ENCODE peak calls at places on chromosomes 12 and 14, in five cellular contexts. One of them, this sample, is unnamed.

GRCh38 chr14:20560961-20561360 is at the start of gene RNASE9:
- DNase-seq in hepatocyte: no peak
- DNase-seq in HTR-8/SVneo: no peak
- DNase-seq in naive thymus-derived CD8-positive, alpha-beta T cell: no peak
- DNase-seq in T-cell: no peak
- DNase-seq in this sample: no peak

GRCh38 chr12:59938190-59938962 is 342.5 kb downstream of the SLC16A7 start:
- DNase-seq in hepatocyte: no peak
- DNase-seq in HTR-8/SVneo: no peak
- DNase-seq in naive thymus-derived CD8-positive, alpha-beta T cell: no peak
- DNase-seq in T-cell: no peak
- DNase-seq in this sample: no peak

GRCh38 chr12:117439531-117440001 is 78.1 kb upstream of the NOS1 start:
- DNase-seq in HTR-8/SVneo: no peak
- DNase-seq in T-cell: no peak
- DNase-seq in naive thymus-derived CD8-positive, alpha-beta T cell: no peak
- DNase-seq in hepatocyte: no peak
- DNase-seq in this sample: no peak

GRCh38 chr14:70059545-70059944 is 129.2 kb downstream of the SLC8A3 start:
- DNase-seq in hepatocyte: no peak
- DNase-seq in T-cell: no peak
- DNase-seq in HTR-8/SVneo: no peak
- DNase-seq in naive thymus-derived CD8-positive, alpha-beta T cell: no peak
- DNase-seq in this sample: no peak

GRCh38 chr12:119334459-119335170 is at the start of gene CCDC60:
- DNase-seq in HTR-8/SVneo: no peak
- DNase-seq in hepatocyte: peak; percentile 83
- DNase-seq in naive thymus-derived CD8-positive, alpha-beta T cell: no peak
- DNase-seq in T-cell: no peak
- DNase-seq in this sample: no peak

GRCh38 chr12:124283326-124283725 is 11.6 kb upstream of the RFLNA start:
- DNase-seq in hepatocyte: no peak
- DNase-seq in HTR-8/SVneo: no peak
- DNase-seq in T-cell: no peak
- DNase-seq in naive thymus-derived CD8-positive, alpha-beta T cell: no peak
- DNase-seq in this sample: no peak

GRCh38 chr12:59472273-59472672 is 123.6 kb upstream of the SLC16A7 start:
- DNase-seq in hepatocyte: no peak
- DNase-seq in T-cell: no peak
- DNase-seq in HTR-8/SVneo: no peak
- DNase-seq in naive thymus-derived CD8-positive, alpha-beta T cell: no peak
- DNase-seq in this sample: no peak

GRCh38 chr14:100271247-100271939 is 32.4 kb downstream of the YY1 start:
- DNase-seq in T-cell: peak; percentile 15
- DNase-seq in hepatocyte: peak; percentile 70
- DNase-seq in HTR-8/SVneo: no peak
- DNase-seq in naive thymus-derived CD8-positive, alpha-beta T cell: no peak
- DNase-seq in this sample: no peak

GRCh38 chr14:91138511-91139359 is 24.9 kb downstream of the DGLUCY start:
- DNase-seq in naive thymus-derived CD8-positive, alpha-beta T cell: peak; percentile 37
- DNase-seq in T-cell: peak; percentile 19
- DNase-seq in hepatocyte: no peak
- DNase-seq in HTR-8/SVneo: no peak
- DNase-seq in this sample: no peak

GRCh38 chr14:61563880-61564622 is 131.3 kb upstream of the HIF1A start:
- DNase-seq in HTR-8/SVneo: no peak
- DNase-seq in hepatocyte: no peak
- DNase-seq in T-cell: no peak
- DNase-seq in naive thymus-derived CD8-positive, alpha-beta T cell: no peak
- DNase-seq in this sample: peak; percentile 54

GRCh38 chr12:48119834-48120195 is 651 bp downstream of the PFKM start:
- DNase-seq in T-cell: no peak
- DNase-seq in hepatocyte: no peak
- DNase-seq in naive thymus-derived CD8-positive, alpha-beta T cell: no peak
- DNase-seq in HTR-8/SVneo: peak; percentile 22
- DNase-seq in this sample: no peak

GRCh38 chr14:80395031-80395430 is 183.7 kb upstream of the DIO2 start:
- DNase-seq in naive thymus-derived CD8-positive, alpha-beta T cell: no peak
- DNase-seq in hepatocyte: no peak
- DNase-seq in T-cell: no peak
- DNase-seq in HTR-8/SVneo: no peak
- DNase-seq in this sample: no peak

GRCh38 chr12:17928708-17929366 is 161.2 kb downstream of the RERGL start:
- DNase-seq in naive thymus-derived CD8-positive, alpha-beta T cell: no peak
- DNase-seq in T-cell: no peak
- DNase-seq in hepatocyte: peak; percentile 30
- DNase-seq in HTR-8/SVneo: peak; percentile 12
- DNase-seq in this sample: no peak

GRCh38 chr12:54369597-54370217 is 5.4 kb upstream of the GPR84 start:
- DNase-seq in hepatocyte: no peak
- DNase-seq in T-cell: no peak
- DNase-seq in naive thymus-derived CD8-positive, alpha-beta T cell: no peak
- DNase-seq in HTR-8/SVneo: no peak
- DNase-seq in this sample: no peak

GRCh38 chr14:73744874-73745529 is 30.8 kb upstream of the PNMA1 start:
- DNase-seq in T-cell: no peak
- DNase-seq in HTR-8/SVneo: no peak
- DNase-seq in hepatocyte: peak; percentile 48
- DNase-seq in naive thymus-derived CD8-positive, alpha-beta T cell: no peak
- DNase-seq in this sample: no peak

GRCh38 chr14:22982477-22983245 is at the start of gene AJUBA:
- DNase-seq in hepatocyte: peak; percentile 93
- DNase-seq in T-cell: peak; percentile 58
- DNase-seq in naive thymus-derived CD8-positive, alpha-beta T cell: peak; percentile 60
- DNase-seq in HTR-8/SVneo: peak; percentile 81
- DNase-seq in this sample: peak; percentile 43

GRCh38 chr12:46150735-46151134 is 118.1 kb downstream of the SLC38A1 start:
- DNase-seq in naive thymus-derived CD8-positive, alpha-beta T cell: no peak
- DNase-seq in hepatocyte: no peak
- DNase-seq in HTR-8/SVneo: no peak
- DNase-seq in T-cell: no peak
- DNase-seq in this sample: no peak

GRCh38 chr14:63499701-63500250 is 43.4 kb downstream of the PPP2R5E start:
- DNase-seq in HTR-8/SVneo: no peak
- DNase-seq in naive thymus-derived CD8-positive, alpha-beta T cell: no peak
- DNase-seq in hepatocyte: no peak
- DNase-seq in T-cell: no peak
- DNase-seq in this sample: no peak

GRCh38 chr12:124509676-124510300 is 57.6 kb downstream of the NCOR2 start:
- DNase-seq in hepatocyte: peak; percentile 63
- DNase-seq in naive thymus-derived CD8-positive, alpha-beta T cell: no peak
- DNase-seq in T-cell: no peak
- DNase-seq in HTR-8/SVneo: peak; percentile 88
- DNase-seq in this sample: peak; percentile 73

GRCh38 chr12:30748150-30748549 is 6.6 kb downstream of the CAPRIN2 start:
- DNase-seq in hepatocyte: no peak
- DNase-seq in naive thymus-derived CD8-positive, alpha-beta T cell: no peak
- DNase-seq in HTR-8/SVneo: no peak
- DNase-seq in T-cell: no peak
- DNase-seq in this sample: no peak

GRCh38 chr14:60649815-60650381 is 621 bp upstream of the SIX1 start:
- DNase-seq in hepatocyte: peak; percentile 15
- DNase-seq in T-cell: no peak
- DNase-seq in naive thymus-derived CD8-positive, alpha-beta T cell: no peak
- DNase-seq in HTR-8/SVneo: peak; percentile 87
- DNase-seq in this sample: no peak

GRCh38 chr14:49966304-49966809 is 73.5 kb downstream of the ARF6 start:
- DNase-seq in naive thymus-derived CD8-positive, alpha-beta T cell: no peak
- DNase-seq in hepatocyte: peak; percentile 76
- DNase-seq in T-cell: no peak
- DNase-seq in HTR-8/SVneo: no peak
- DNase-seq in this sample: no peak

GRCh38 chr14:24246765-24247212 is 4.4 kb upstream of the TINF2 start:
- DNase-seq in hepatocyte: no peak
- DNase-seq in naive thymus-derived CD8-positive, alpha-beta T cell: no peak
- DNase-seq in T-cell: no peak
- DNase-seq in HTR-8/SVneo: no peak
- DNase-seq in this sample: no peak

GRCh38 chr12:86138770-86139169 is 117.4 kb downstream of the MGAT4C start:
- DNase-seq in naive thymus-derived CD8-positive, alpha-beta T cell: no peak
- DNase-seq in HTR-8/SVneo: no peak
- DNase-seq in hepatocyte: no peak
- DNase-seq in T-cell: no peak
- DNase-seq in this sample: no peak

This sample was measured in ascending aorta.